ENCODE peak calls at places on chromosomes 4 and X, in ten cellular contexts. B, Y, W, Z, I, X, L, R, P and U are unnamed samples.

GRCh38 chrX:17627026-17627425 is 110.3 kb upstream of the SCML1 start:
- DNase-seq in R (no peak), W (no peak), Y (no peak), B (no peak), P (peak; percentile 63), X (no peak), L (no peak), I (no peak), Z (no peak), U (no peak)

GRCh38 chr4:6461301-6462165 is 10.9 kb downstream of the PPP2R2C start:
- DNase-seq in R (no peak), L (no peak), P (no peak), W (no peak), Y (peak; percentile 6), X (no peak), B (no peak), Z (no peak), I (no peak), U (no peak)

GRCh38 chrX:32087663-32088062 is 1015.8 kb upstream of the FTHL17 start:
- DNase-seq in P (no peak), W (no peak), R (no peak), I (no peak), X (no peak), B (no peak), Y (no peak), L (no peak), Z (no peak), U (no peak)

GRCh38 chrX:154116514-154116913 is 19.0 kb upstream of the MECP2 start:
- DNase-seq in W (no peak), R (no peak), Y (no peak), Z (no peak), L (no peak), P (no peak), B (no peak), X (no peak), I (no peak), U (no peak)

GRCh38 chr4:119209077-119209476 is 3.4 kb upstream of the USP53 start:
- DNase-seq in P (peak; percentile 94), Y (peak; percentile 96), X (no peak), Z (peak; percentile 91), I (no peak), R (peak; percentile 18), B (no peak), W (no peak), L (peak; percentile 99), U (peak; percentile 59)

GRCh38 chrX:68691102-68691501 is 43.6 kb downstream of the STARD8 start:
- DNase-seq in Z (no peak), P (no peak), X (no peak), R (no peak), I (no peak), Y (no peak), L (no peak), W (no peak), B (no peak), U (no peak)

GRCh38 chrX:1442724-1443367 is 9.9 kb downstream of the ASMTL start:
- DNase-seq in Y (no peak), P (no peak), I (peak; percentile 11), Z (no peak), B (no peak), W (no peak), R (no peak), X (no peak), L (no peak), U (no peak)

GRCh38 chr4:181528570-181529184 is 714.5 kb upstream of the TENM3 start:
- DNase-seq in X (peak; percentile 71), I (peak; percentile 64), L (peak; percentile 53), P (peak; percentile 63), B (peak; percentile 70), Y (peak; percentile 73), W (no peak), R (peak; percentile 25), Z (peak; percentile 66), U (peak; percentile 69)

GRCh38 chr4:185127021-185127925 is 15.8 kb upstream of the SLC25A4 start:
- DNase-seq in W (no peak), B (no peak), X (peak; percentile 25), Y (no peak), P (peak; percentile 37), R (no peak), I (peak; percentile 71), Z (no peak), L (no peak), U (no peak)

GRCh38 chr4:75715105-75715799 is 9.1 kb upstream of the USO1 start:
- DNase-seq in R (no peak), W (no peak), X (peak; percentile 13), Z (peak; percentile 82), I (no peak), P (peak; percentile 64), L (no peak), B (peak; percentile 14), Y (peak; percentile 69), U (no peak)

GRCh38 chrX:122475306-122475705 is 708.8 kb upstream of the GRIA3 start:
- DNase-seq in X (no peak), P (peak; percentile 60), Y (no peak), B (no peak), W (no peak), Z (no peak), R (no peak), L (peak; percentile 68), I (no peak), U (no peak)

GRCh38 chr4:175308236-175308635 is 390.1 kb downstream of the ADAM29 start:
- DNase-seq in P (peak; percentile 58), W (no peak), R (no peak), X (no peak), L (peak; percentile 35), Y (peak; percentile 58), B (no peak), Z (peak; percentile 47), I (no peak), U (no peak)

GRCh38 chr4:186032259-186032658 is 36.7 kb upstream of the TLR3 start:
- DNase-seq in Y (no peak), L (no peak), Z (no peak), P (peak; percentile 12), R (no peak), I (no peak), B (no peak), X (no peak), W (no peak), U (no peak)

GRCh38 chrX:10231461-10231860 is 74.7 kb downstream of the CLCN4 start:
- DNase-seq in P (no peak), B (no peak), L (peak; percentile 66), Y (no peak), I (no peak), R (no peak), Z (no peak), X (no peak), W (no peak), U (no peak)

GRCh38 chrX:66489339-66489738 is 149.5 kb downstream of the EDA2R start:
- DNase-seq in Y (no peak), P (no peak), L (no peak), Z (peak; percentile 0), X (no peak), R (no peak), W (no peak), I (no peak), B (no peak), U (no peak)

GRCh38 chr4:88522702-88523324 is 763 bp downstream of the PYURF start:
- DNase-seq in R (peak; percentile 39), X (peak; percentile 27), B (no peak), L (peak; percentile 37), Y (peak; percentile 33), W (peak; percentile 32), P (peak; percentile 34), I (no peak), Z (peak; percentile 46), U (no peak)

GRCh38 chr4:165343353-165344191 is 16.1 kb downstream of the MSMO1 start:
- DNase-seq in Y (no peak), R (no peak), B (no peak), P (no peak), I (no peak), L (peak; percentile 44), W (no peak), Z (no peak), X (no peak), U (no peak)
- TF ChIP-seq CTCF in Y (peak; percentile 34), R (no peak), B (no peak), P (peak; percentile 17), I (peak; percentile 35), L (peak; percentile 32), W (no peak), Z (peak; percentile 45), X (peak; percentile 25), U (peak; percentile 50)

DNA sequence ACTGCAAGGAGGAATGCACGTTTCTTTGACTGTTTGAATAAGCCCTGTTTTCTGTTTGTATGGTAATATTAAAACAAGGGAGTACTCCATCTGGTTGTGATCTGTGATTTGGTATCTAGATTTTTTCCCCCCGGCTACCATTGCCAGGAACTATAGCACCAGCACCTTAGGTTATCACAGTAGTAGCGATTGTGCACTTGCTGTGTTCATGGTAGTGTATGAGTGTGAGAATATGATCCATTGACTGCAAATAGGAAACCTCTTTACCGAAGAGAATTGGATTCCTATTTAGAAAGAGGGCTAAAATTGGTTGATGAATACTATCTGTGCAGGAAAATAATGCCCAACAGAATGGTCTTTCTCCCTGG is 69.9 kb downstream of the LARP7 start:
- DNase-seq in W (no peak), P (no peak), I (no peak), R (no peak), Y (no peak), B (no peak), Z (no peak), L (no peak), X (no peak), U (no peak)
- H3K4me3 ChIP-seq in W (peak overlapping the region; percentile 46), P (no peak overlapping the region), I (peak overlapping the region; percentile 92), R (no peak overlapping the region), Y (no peak overlapping the region), B (no peak overlapping the region), Z (no peak overlapping the region), L (no peak overlapping the region), X (no peak overlapping the region), U (no peak overlapping the region)

GRCh38 chr4:77465271-77465670 is 140.3 kb upstream of the CXCL13 start:
- DNase-seq in I (no peak), W (no peak), Y (no peak), Z (peak; percentile 20), P (peak; percentile 7), L (peak; percentile 46), X (peak; percentile 48), B (peak; percentile 32), R (no peak), U (no peak)
- TF ChIP-seq CTCF in I (peak; percentile 45), W (no peak), Y (no peak), Z (peak; percentile 57), P (peak; percentile 58), L (peak; percentile 80), X (peak; percentile 65), B (peak; percentile 1), R (no peak), U (peak; percentile 53)

DNA sequence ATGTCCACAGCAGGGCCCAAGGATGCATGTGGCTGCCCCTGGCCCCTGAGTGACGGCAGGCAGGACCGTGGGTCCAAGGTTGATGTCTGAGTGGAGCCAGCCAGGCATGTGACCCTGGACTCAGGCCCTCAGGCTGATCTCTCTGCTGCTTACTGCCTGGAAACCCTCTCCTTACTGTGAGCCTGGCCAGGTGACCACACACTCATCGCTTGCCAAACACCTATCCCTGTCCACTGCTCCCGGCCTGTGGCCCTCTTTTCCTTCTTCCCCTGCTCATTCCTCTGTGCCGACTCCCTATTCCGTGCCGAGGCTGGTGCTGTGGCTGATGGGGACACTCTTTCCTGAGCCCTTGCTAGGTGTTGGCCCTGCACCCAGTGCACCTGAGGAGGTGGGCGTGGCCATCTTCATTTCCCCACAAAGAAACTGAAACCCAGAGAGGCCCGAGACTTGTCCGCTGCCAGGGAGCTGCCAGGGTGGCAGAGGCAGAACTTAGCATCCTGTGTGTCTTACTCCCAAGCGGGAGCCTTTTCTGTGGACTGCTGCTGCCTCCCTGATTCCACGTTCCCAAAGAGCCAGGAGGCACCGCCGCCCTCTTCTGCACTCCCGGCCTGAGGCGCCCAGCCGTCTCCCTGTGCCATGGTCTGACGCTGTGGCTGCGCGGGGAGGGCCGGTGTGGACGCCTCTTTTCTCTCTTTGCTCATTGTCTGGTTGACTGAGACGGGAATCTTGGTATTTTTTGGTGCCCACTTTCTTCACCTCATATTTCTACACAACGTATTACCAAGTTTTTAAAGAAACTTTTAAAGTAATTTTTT is 11.2 kb upstream of the RNF4 start:
- DNase-seq in Z (no peak), I (no peak), P (no peak), B (no peak), X (peak; percentile 67), R (no peak), Y (no peak), L (no peak), W (no peak), U (no peak)
- H3K4me3 ChIP-seq in Z (no peak overlapping the region), I (no peak overlapping the region), P (no peak overlapping the region), B (no peak overlapping the region), X (no peak overlapping the region), R (no peak overlapping the region), Y (no peak overlapping the region), L (no peak overlapping the region), W (no peak overlapping the region), U (no peak overlapping the region)